ENCODE peak calls at places on chromosomes 5 and 9, in five cellular contexts. R is CD4-positive, alpha-beta T cell; P is bronchial epithelial cell; G is anterior cingulate cortex; O is HFFc6. Q is an unnamed sample.

GRCh38 chr5:174667526-174667925 is 56.9 kb upstream of the MSX2 start:
- DNase-seq in R (no peak), P (no peak), G (no peak), O (no peak), Q (no peak)

GRCh38 chr9:113492343-113493079 is 29.0 kb downstream of the RGS3 start:
- DNase-seq in R (no peak), P (peak), G (no peak), O (no peak), Q (no peak)

GRCh38 chr5:144032375-144032774 is 138.1 kb downstream of the YIPF5 start:
- DNase-seq in R (no peak), P (no peak), G (no peak), O (no peak), Q (no peak)

GRCh38 chr9:134863941-134864820 is 16.4 kb upstream of the FCN2 start:
- DNase-seq in R (no peak), P (no peak), G (peak), O (no peak), Q (no peak)

GRCh38 chr9:113631093-113631765 is 167.7 kb downstream of the RGS3 start:
- DNase-seq in R (no peak), P (no peak), G (no peak), O (no peak), Q (no peak)

GRCh38 chr9:3296536-3296935 is 229.3 kb downstream of the RFX3 start:
- DNase-seq in R (no peak), P (no peak), G (no peak), O (no peak), Q (no peak)

GRCh38 chr5:103706939-103707682 is 144.5 kb upstream of the NUDT12 start:
- DNase-seq in R (no peak), P (no peak), G (no peak), O (no peak), Q (no peak)

GRCh38 chr5:157172408-157172807 is 6.3 kb upstream of the GARIN3 start:
- DNase-seq in R (peak), P (no peak), G (no peak), O (no peak), Q (no peak)

GRCh38 chr9:20684865-20685696 is 1.0 kb downstream of the FOCAD start:
- DNase-seq in R (no peak), P (peak), G (no peak), O (peak), Q (no peak)

GRCh38 chr9:129714393-129715051 is 38.3 kb downstream of the PTGES start:
- DNase-seq in R (no peak), P (no peak), G (no peak), O (no peak), Q (no peak)

GRCh38 chr5:153135416-153135815 is 355.1 kb upstream of the GRIA1 start:
- DNase-seq in R (no peak), P (peak), G (no peak), O (peak), Q (no peak)

GRCh38 chr5:173452506-173452905 is 124.3 kb upstream of the STC2 start:
- DNase-seq in R (no peak), P (no peak), G (no peak), O (no peak), Q (no peak)

GRCh38 chr9:2359821-2360220 is 261.8 kb upstream of the VLDLR start:
- DNase-seq in R (no peak), P (no peak), G (no peak), O (no peak), Q (no peak)

GRCh38 chr9:89877051-89878002 is 272.5 kb downstream of the GADD45G start:
- DNase-seq in R (no peak), P (no peak), G (no peak), O (no peak), Q (no peak)

GRCh38 chr9:29213374-29214161 is 1640.3 kb upstream of the C9orf72 start:
- DNase-seq in R (no peak), P (no peak), G (no peak), O (no peak), Q (no peak)

GRCh38 chr5:67350185-67350584 is 153.6 kb upstream of the CD180 start:
- DNase-seq in R (no peak), P (no peak), G (no peak), O (no peak), Q (no peak)

GRCh38 chr9:116520218-116520617 is 166.9 kb upstream of the TRIM32 start:
- DNase-seq in R (no peak), P (no peak), G (no peak), O (no peak), Q (no peak)

GRCh38 chr5:100644206-100644605 is 109.0 kb downstream of the FAM174A start:
- DNase-seq in R (no peak), P (peak), G (no peak), O (no peak), Q (no peak)

GRCh38 chr9:133101356-133102189 is 19.5 kb downstream of the RALGDS start:
- DNase-seq in R (no peak), P (no peak), G (no peak), O (no peak), Q (no peak)

GRCh38 chr5:140178082-140178410 is 3.1 kb downstream of the CYSTM1 start:
- DNase-seq in R (no peak), P (no peak), G (no peak), O (no peak), Q (no peak)

GRCh38 chr9:65403721-65404120 is 118.7 kb upstream of the FOXD4L5 start:
- DNase-seq in R (no peak), P (no peak), G (no peak), O (no peak), Q (no peak)

GRCh38 chr5:13566903-13567339 is 377.6 kb downstream of the DNAH5 start:
- DNase-seq in R (no peak), P (peak), G (no peak), O (peak), Q (no peak)

GRCh38 chr5:73369283-73369682 is 79.3 kb downstream of the FOXD1 start:
- DNase-seq in R (no peak), P (no peak), G (no peak), O (no peak), Q (no peak)

GRCh38 chr9:79257671-79258410 is 313.9 kb upstream of the TLE4 start:
- DNase-seq in R (no peak), P (no peak), G (no peak), O (no peak), Q (no peak)

GRCh38 chr9:98879958-98880300 is 63.8 kb upstream of the COL15A1 start:
- DNase-seq in R (no peak), P (no peak), G (no peak), O (no peak), Q (no peak)

GRCh38 chr5:142012186-142012785 is 541 bp downstream of the GNPDA1 start:
- DNase-seq in R (peak), P (peak), G (no peak), O (peak), Q (no peak)

GRCh38 chr9:127916665-127917581 is at the start of gene ST6GALNAC4:
- DNase-seq in R (peak), P (no peak), G (peak), O (peak), Q (peak)

GRCh38 chr5:143662020-143662419 is 149.9 kb upstream of the HMHB1 start:
- DNase-seq in R (no peak), P (peak), G (no peak), O (no peak), Q (no peak)

GRCh38 chr5:172903790-172904189 is 55.4 kb upstream of the RPL26L1 start:
- DNase-seq in R (no peak), P (peak), G (no peak), O (peak), Q (no peak)

GRCh38 chr9:97986466-97986865 is 3.3 kb downstream of the ANP32B start:
- DNase-seq in R (no peak), P (peak), G (no peak), O (no peak), Q (no peak)

GRCh38 chr5:159198063-159199036 is 11.0 kb downstream of the RNF145 start:
- DNase-seq in R (no peak), P (no peak), G (no peak), O (no peak), Q (no peak)

GRCh38 chr5:74576941-74577456 is 63.5 kb downstream of the ENC1 start:
- DNase-seq in R (no peak), P (no peak), G (no peak), O (peak), Q (no peak)

GRCh38 chr9:137685035-137685885 is 66.5 kb downstream of the EHMT1 start:
- DNase-seq in R (no peak), P (no peak), G (no peak), O (peak), Q (no peak)

GRCh38 chr9:124835026-124835501 is 18.2 kb upstream of the WDR38 start:
- DNase-seq in R (no peak), P (peak), G (no peak), O (peak), Q (no peak)